ENCODE peak calls at places on chromosomes 6 and 20, in eight cellular contexts. H is IMR-90, U is endothelial cell, T is choroid plexus epithelial cell, P is fibroblast of the aortic adventitia, Z is glutamatergic neuron, G is bronchial epithelial cell, R is dorsolateral prefrontal cortex. A is an unnamed sample.

GRCh38 chr6:36998723-36999466 is 6.6 kb upstream of the FGD2 start:
- DNase-seq in P (no peak), T (no peak), G (no peak), H (no peak), U (no peak), Z (no peak), R (no peak), A (no peak)

GRCh38 chr6:11964101-11964500 is 48.0 kb upstream of the HIVEP1 start:
- DNase-seq in U (no peak), R (no peak), T (no peak), G (no peak), H (no peak), P (no peak), Z (no peak), A (no peak)

GRCh38 chr6:81696505-81696904 is 56.0 kb downstream of the TENT5A start:
- DNase-seq in T (peak; percentile 58), R (no peak), Z (no peak), G (no peak), H (peak; percentile 33), P (no peak), U (no peak), A (peak; percentile 12)

GRCh38 chr6:84457276-84457675 is 229.8 kb upstream of the CEP162 start:
- DNase-seq in G (no peak), T (no peak), U (no peak), H (no peak), R (no peak), P (no peak), Z (no peak), A (peak; percentile 50)

GRCh38 chr20:62776692-62777527 is 19.4 kb upstream of the MRGBP start:
- DNase-seq in T (no peak), Z (no peak), P (no peak), H (peak; percentile 13), R (no peak), G (peak; percentile 41), U (no peak), A (peak; percentile 49)

GRCh38 chr20:7137395-7138151 is 370.1 kb downstream of the BMP2 start:
- DNase-seq in G (no peak), T (no peak), U (no peak), P (no peak), Z (no peak), H (no peak), R (no peak), A (no peak)

GRCh38 chr6:82362868-82363267 is 749 bp upstream of the TPBG start:
- DNase-seq in T (peak; percentile 55), R (no peak), Z (no peak), G (peak; percentile 53), P (peak; percentile 98), H (peak; percentile 94), U (no peak), A (no peak)

GRCh38 chr20:8330785-8331699 is 199.0 kb downstream of the PLCB1 start:
- DNase-seq in T (peak; percentile 4), H (no peak), G (peak; percentile 1), P (peak; percentile 26), R (no peak), Z (no peak), U (no peak), A (no peak)

GRCh38 chr6:157019733-157020132 is 242.6 kb downstream of the ARID1B start:
- DNase-seq in T (peak; percentile 57), G (no peak), R (no peak), U (no peak), H (peak; percentile 26), Z (no peak), P (peak; percentile 48), A (no peak)

GRCh38 chr6:7146079-7146828 is 38.5 kb downstream of the RREB1 start:
- DNase-seq in U (no peak), G (peak; percentile 56), Z (peak; percentile 42), P (peak; percentile 65), T (peak; percentile 67), R (no peak), H (peak; percentile 80), A (peak; percentile 48)

GRCh38 chr20:50055524-50056083 is 57.3 kb downstream of the UBE2V1 start:
- DNase-seq in P (no peak), T (no peak), R (no peak), Z (no peak), H (no peak), U (no peak), G (no peak), A (no peak)

GRCh38 chr6:79467716-79468115 is 69.5 kb downstream of the LCA5 start:
- DNase-seq in U (no peak), T (peak; percentile 36), H (peak; percentile 4), R (no peak), G (no peak), P (peak; percentile 9), Z (no peak), A (no peak)

GRCh38 chr6:30726506-30727413 is 6.6 kb downstream of the TUBB start:
- DNase-seq in P (no peak), G (no peak), R (no peak), T (no peak), H (peak; percentile 27), U (no peak), Z (no peak), A (no peak)

GRCh38 chr6:165231581-165232276 is 77.7 kb downstream of the C6orf118 start:
- DNase-seq in H (no peak), P (peak; percentile 71), G (peak; percentile 60), T (peak; percentile 50), R (peak; percentile 39), Z (no peak), U (no peak), A (peak; percentile 33)

GRCh38 chr20:8203366-8203765 is 71.3 kb downstream of the PLCB1 start:
- DNase-seq in R (no peak), Z (no peak), P (no peak), H (no peak), U (no peak), T (no peak), G (no peak), A (no peak)

GRCh38 chr20:64116541-64117423 is 9.4 kb upstream of the NPBWR2 start:
- DNase-seq in R (no peak), P (no peak), Z (peak; percentile 16), U (no peak), T (no peak), H (no peak), G (no peak), A (peak; percentile 2)

GRCh38 chr20:38116409-38117165 is 48.5 kb downstream of the TGM2 start:
- DNase-seq in H (no peak), T (no peak), P (no peak), U (no peak), Z (no peak), G (peak; percentile 50), R (no peak), A (no peak)

GRCh38 chr20:38113401-38114325 is 51.4 kb downstream of the TGM2 start:
- DNase-seq in G (no peak), P (no peak), R (no peak), Z (no peak), H (no peak), U (peak; percentile 49), T (peak; percentile 63), A (peak; percentile 86)

GRCh38 chr20:38115896-38116295 is 49.2 kb downstream of the TGM2 start:
- DNase-seq in U (no peak), Z (no peak), H (no peak), P (no peak), T (no peak), G (no peak), R (no peak), A (no peak)

GRCh38 chr20:38114353-38114791 is 50.7 kb downstream of the TGM2 start:
- DNase-seq in P (peak; percentile 62), U (no peak), R (no peak), G (peak; percentile 39), Z (no peak), T (peak; percentile 83), H (peak; percentile 67), A (no peak)

GRCh38 chr20:38115205-38115604 is 49.9 kb downstream of the TGM2 start:
- DNase-seq in U (no peak), Z (no peak), G (no peak), T (no peak), P (no peak), R (no peak), H (no peak), A (no peak)
- TF ChIP-seq CTCF in U (no peak), Z (no peak), G (no peak), T (peak; percentile 45), P (no peak), R (no peak), H (no peak), A (no peak)

GRCh38 chr20:4603724-4604123 is 118.0 kb upstream of the PRND start:
- DNase-seq in T (peak; percentile 13), U (no peak), Z (no peak), H (peak; percentile 90), G (no peak), P (peak; percentile 37), R (no peak), A (no peak)

GRCh38 chr20:4601630-4602296 is 119.9 kb upstream of the PRND start:
- DNase-seq in G (peak; percentile 60), H (no peak), T (no peak), P (no peak), R (peak; percentile 80), U (no peak), Z (no peak), A (peak; percentile 61)

GRCh38 chr20:4604580-4604979 is 117.1 kb upstream of the PRND start:
- DNase-seq in R (no peak), P (no peak), U (no peak), H (no peak), Z (no peak), T (no peak), G (no peak), A (no peak)

GRCh38 chr20:4605166-4605565 is 116.5 kb upstream of the PRND start:
- DNase-seq in R (no peak), G (no peak), U (no peak), Z (no peak), H (no peak), P (no peak), T (no peak), A (no peak)

GRCh38 chr20:4602297-4602631 is 119.4 kb upstream of the PRND start:
- DNase-seq in R (no peak), P (no peak), T (no peak), H (peak; percentile 58), U (no peak), G (no peak), Z (no peak), A (no peak)
- TF ChIP-seq CTCF in R (no peak), P (no peak), T (no peak), H (no peak), U (no peak), G (no peak), Z (no peak), A (no peak)

DNA sequence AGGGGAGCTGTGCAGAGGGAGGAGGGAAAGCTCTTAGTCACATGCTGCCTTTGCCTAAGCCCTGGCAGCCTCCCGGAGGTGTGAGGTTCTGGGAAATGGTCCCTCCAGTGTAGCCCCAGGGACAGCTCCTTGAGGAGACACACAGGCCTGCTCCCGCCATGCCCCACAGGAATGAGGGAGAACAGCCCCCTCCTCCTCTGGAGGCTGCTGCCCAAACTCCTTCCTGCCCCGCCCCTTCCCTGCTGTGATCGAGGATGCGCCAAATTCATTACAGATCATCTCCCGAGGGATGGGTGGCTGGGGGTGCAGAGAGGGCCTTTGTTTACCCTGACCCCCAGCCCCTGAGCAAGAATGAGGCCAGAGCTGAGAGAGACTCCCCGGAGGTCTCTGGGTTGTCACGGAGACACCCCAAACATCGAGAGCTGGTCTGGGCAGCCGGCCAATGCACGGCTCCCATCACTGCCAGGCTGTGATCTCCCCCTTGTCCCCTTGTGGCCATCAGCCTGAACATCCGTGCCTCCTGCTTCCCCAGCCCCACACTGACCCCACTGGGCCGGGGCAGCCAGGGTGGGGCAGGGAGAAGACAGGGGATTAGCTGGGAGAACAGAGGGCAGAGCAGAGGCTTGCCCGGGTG is 8.4 kb downstream of the CYP21A2 start:
- DNase-seq in Z (peak; percentile 54), P (peak; percentile 22), G (no peak), U (no peak), H (no peak), T (peak; percentile 39), R (no peak), A (no peak)
- TF ChIP-seq CTCF in Z (no peak), P (peak; percentile 6), G (no peak), U (no peak), H (peak; percentile 8), T (no peak), R (no peak), A (no peak)

GRCh38 chr6:42095776-42096541 is 45.6 kb downstream of the TAF8 start:
- DNase-seq in U (peak; percentile 15), P (no peak), T (no peak), H (no peak), Z (no peak), R (no peak), G (no peak), A (no peak)
- TF ChIP-seq CTCF in U (no peak), P (no peak), T (peak; percentile 48), H (no peak), Z (no peak), R (no peak), G (peak; percentile 18), A (no peak)